ENCODE peak calls at places on chromosomes 5 and 9, in seven cellular contexts. N is H9; X is coronary artery; U is kidney epithelial cell; I is astrocyte; D is CD8-positive, alpha-beta T cell; A is fibroblast of pulmonary artery. H is an unnamed sample.

GRCh38 chr5:125064610-125065009 is 318.2 kb upstream of the ZNF608 start:
- DNase-seq in I (peak; percentile 78), N (no peak), D (no peak), U (no peak), A (no peak), X (no peak), H (no peak)

GRCh38 chr9:3968891-3969290 is 331.0 kb downstream of the GLIS3 start:
- DNase-seq in N (no peak), U (peak; percentile 67), A (no peak), X (no peak), D (no peak), I (peak; percentile 66), H (no peak)

GRCh38 chr5:118605761-118606160 is 382.6 kb downstream of the DTWD2 start:
- DNase-seq in X (no peak), D (no peak), I (no peak), U (no peak), A (no peak), N (no peak), H (no peak)

GRCh38 chr9:87206064-87206661 is 258.9 kb upstream of the GAS1 start:
- DNase-seq in A (no peak), N (no peak), D (no peak), I (peak; percentile 85), X (no peak), U (no peak), H (no peak)

GRCh38 chr5:30398427-30398826 is 795.1 kb upstream of the CDH6 start:
- DNase-seq in A (no peak), D (no peak), N (no peak), I (no peak), U (no peak), X (no peak), H (no peak)

GRCh38 chr5:61675015-61675692 is 343.1 kb downstream of the ZSWIM6 start:
- DNase-seq in A (no peak), N (peak; percentile 44), D (no peak), X (no peak), U (no peak), I (no peak), H (peak; percentile 4)

GRCh38 chr9:93642961-93643360 is 66.6 kb downstream of the PHF2 start:
- DNase-seq in I (peak; percentile 74), N (no peak), U (no peak), X (peak; percentile 24), A (peak; percentile 51), D (no peak), H (no peak)

GRCh38 chr9:78029601-78030552 is 1.7 kb downstream of the GNAQ start:
- DNase-seq in I (no peak), N (peak; percentile 48), U (no peak), X (no peak), D (no peak), A (peak; percentile 51), H (peak; percentile 74)

GRCh38 chr5:109708813-109709212 is 19.1 kb downstream of the MAN2A1 start:
- DNase-seq in D (no peak), A (no peak), U (no peak), I (no peak), X (no peak), N (no peak), H (no peak)

GRCh38 chr9:135504262-135505229 is 4.1 kb downstream of the MRPS2 start:
- DNase-seq in I (peak; percentile 14), X (no peak), N (peak; percentile 78), A (peak; percentile 77), U (no peak), D (peak; percentile 54), H (peak; percentile 73)

GRCh38 chr5:6767481-6768063 is 54.3 kb downstream of the TENT4A start:
- DNase-seq in N (no peak), U (no peak), X (no peak), I (no peak), D (no peak), A (no peak), H (no peak)

GRCh38 chr5:39520232-39520572 is 95.4 kb upstream of the DAB2 start:
- DNase-seq in X (no peak), A (peak; percentile 96), I (peak; percentile 88), D (no peak), U (no peak), N (no peak), H (no peak)

GRCh38 chr9:17005085-17005484 is 129.8 kb upstream of the CNTLN start:
- DNase-seq in N (peak; percentile 55), X (no peak), D (no peak), U (peak; percentile 52), I (peak; percentile 20), A (peak; percentile 78), H (no peak)

GRCh38 chr9:115250646-115251045 is 132.7 kb upstream of the TNC start:
- DNase-seq in X (no peak), A (peak; percentile 95), I (peak; percentile 97), D (no peak), U (peak; percentile 61), N (peak; percentile 31), H (no peak)

GRCh38 chr9:21028476-21028875 is 3.0 kb downstream of the HACD4 start:
- DNase-seq in D (no peak), I (no peak), U (no peak), A (no peak), X (no peak), N (no peak), H (no peak)

GRCh38 chr9:21029661-21030060 is 1.8 kb downstream of the HACD4 start:
- DNase-seq in X (no peak), A (no peak), N (no peak), D (no peak), I (no peak), U (no peak), H (no peak)

GRCh38 chr9:21030389-21031035 is 928 bp downstream of the HACD4 start:
- DNase-seq in N (no peak), I (peak; percentile 27), U (peak; percentile 41), X (no peak), D (no peak), A (peak; percentile 42), H (peak; percentile 90)

GRCh38 chr9:21031818-21032203 is 371 bp upstream of the HACD4 start:
- DNase-seq in D (no peak), U (no peak), N (no peak), X (no peak), I (no peak), A (no peak), H (no peak)

DNA sequence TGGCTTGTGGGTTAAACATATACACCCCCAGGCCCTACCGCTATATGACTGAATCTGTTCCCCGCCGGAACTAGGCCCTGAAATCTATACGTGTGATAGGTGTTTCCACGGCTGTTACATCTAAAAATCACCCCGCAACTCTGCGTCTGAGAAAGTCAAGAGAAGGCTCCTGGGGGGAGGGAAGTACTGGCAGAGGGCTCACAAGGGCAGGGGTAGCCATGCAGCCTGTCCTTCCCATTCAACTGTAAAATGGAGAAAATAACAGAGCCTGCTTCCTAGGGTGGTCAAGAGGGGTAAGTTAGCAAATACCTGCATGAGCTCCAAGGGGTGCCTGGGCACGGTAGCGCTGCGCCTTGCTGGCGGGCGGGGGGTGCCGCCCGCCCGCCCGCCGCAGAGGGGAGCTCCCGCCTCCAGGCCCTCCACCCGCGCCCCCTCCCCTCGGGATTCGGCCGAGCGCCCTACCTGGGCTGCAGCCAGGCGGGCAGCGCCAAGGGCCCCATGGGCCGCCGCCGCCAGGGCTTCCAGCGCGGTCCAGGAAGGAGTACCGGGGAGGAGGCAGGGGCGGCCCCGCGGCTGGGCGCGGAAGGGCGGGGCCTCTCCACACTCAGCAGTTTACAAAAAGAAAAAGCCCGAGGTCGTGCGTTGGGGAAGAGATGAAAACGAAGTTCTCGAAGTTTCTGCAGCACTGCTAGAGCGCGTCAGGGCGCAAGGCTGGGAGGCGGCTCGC is at the start of gene HACD4:
- DNase-seq in D (peak; percentile 62), X (peak; percentile 76), N (peak; percentile 73), U (no peak), A (peak; percentile 38), I (peak; percentile 14), H (peak; percentile 80)
- TF ChIP-seq CTCF in D (no peak), X (no peak), N (no peak), U (no peak), A (no peak), I (no peak), H (no peak)

GRCh38 chr5:176574297-176574591 is 25.1 kb downstream of the CDHR2 start:
- DNase-seq in D (no peak), X (no peak), A (no peak), N (no peak), U (no peak), I (no peak), H (no peak)
- TF ChIP-seq CTCF in D (no peak), X (no peak), A (no peak), N (peak; percentile 3), U (no peak), I (no peak), H (no peak)

GRCh38 chr9:74379718-74380117 is 117.4 kb upstream of the RORB start:
- DNase-seq in I (peak; percentile 14), U (no peak), N (peak; percentile 72), D (no peak), X (no peak), A (no peak), H (peak; percentile 1)
- TF ChIP-seq CTCF in I (peak; percentile 21), U (peak; percentile 63), N (peak; percentile 80), D (no peak), X (no peak), A (no peak), H (peak; percentile 18)

GRCh38 chr5:107463731-107464130 is 207.0 kb downstream of the EFNA5 start:
- DNase-seq in N (no peak), X (no peak), D (no peak), I (no peak), A (no peak), U (no peak), H (no peak)
- TF ChIP-seq CTCF in N (no peak), X (no peak), D (no peak), I (no peak), A (no peak), U (no peak), H (no peak)

GRCh38 chr9:111037744-111038335 is 430 bp downstream of the LPAR1 start:
- DNase-seq in X (no peak), N (peak; percentile 62), I (peak; percentile 16), A (peak; percentile 40), U (no peak), D (no peak), H (no peak)
- TF ChIP-seq CTCF in X (no peak), N (peak; percentile 61), I (no peak), A (no peak), U (no peak), D (no peak), H (no peak)

GRCh38 chr5:72845889-72846288 is 29.4 kb downstream of the TNPO1 start:
- DNase-seq in I (peak; percentile 34), A (peak; percentile 80), X (no peak), N (no peak), D (no peak), U (no peak), H (no peak)

GRCh38 chr5:72841756-72842535 is 25.5 kb downstream of the TNPO1 start:
- DNase-seq in A (no peak), D (no peak), X (no peak), I (peak; percentile 56), U (no peak), N (no peak), H (no peak)

GRCh38 chr5:72846483-72846882 is 30.0 kb downstream of the TNPO1 start:
- DNase-seq in N (no peak), X (no peak), I (no peak), U (no peak), D (no peak), A (no peak), H (no peak)

GRCh38 chr5:72844218-72844603 is 27.8 kb downstream of the TNPO1 start:
- DNase-seq in N (no peak), X (no peak), A (no peak), U (no peak), I (no peak), D (no peak), H (no peak)

GRCh38 chr5:72842816-72843215 is 26.4 kb downstream of the TNPO1 start:
- DNase-seq in D (no peak), X (no peak), A (no peak), I (peak; percentile 32), U (peak; percentile 23), N (no peak), H (peak; percentile 70)
- TF ChIP-seq CTCF in D (no peak), X (no peak), A (no peak), I (peak; percentile 7), U (peak; percentile 11), N (no peak), H (peak; percentile 6)

H was measured in NB4.